ENCODE peak calls at places on chromosome 20, in five cellular contexts. L is NCI-H1930; N is anterior cingulate cortex; C is CD8-positive, alpha-beta memory T cell; H is HFFc6. S is an unnamed sample.

GRCh38 chr20:63696311-63696627 is 183 bp upstream of the TNFRSF6B start:
- DNase-seq in L (no peak), C (no peak), N (no peak), H (no peak), S (peak)

GRCh38 chr20:51811040-51811351 is 8.7 kb upstream of the SALL4 start:
- DNase-seq in H (no peak), C (no peak), N (no peak), L (no peak), S (no peak)

GRCh38 chr20:10467985-10468845 is 33.1 kb downstream of the SLX4IP start:
- DNase-seq in H (peak), C (no peak), N (no peak), L (no peak), S (no peak)

GRCh38 chr20:19453781-19454310 is 241.4 kb downstream of the SLC24A3 start:
- DNase-seq in H (no peak), C (no peak), L (no peak), N (no peak), S (no peak)

GRCh38 chr20:35820715-35821114 is 48.9 kb downstream of the PHF20 start:
- DNase-seq in H (peak), C (no peak), L (no peak), N (no peak), S (no peak)

GRCh38 chr20:50245561-50246366 is 55.1 kb downstream of the CEBPB start:
- DNase-seq in L (no peak), H (peak), N (no peak), C (no peak), S (no peak)

GRCh38 chr20:18853946-18854646 is 40.5 kb downstream of the SCP2D1 start:
- DNase-seq in L (no peak), N (no peak), C (no peak), H (no peak), S (no peak)

GRCh38 chr20:25196701-25197120 is 1.2 kb downstream of the ENTPD6 start:
- DNase-seq in N (no peak), L (no peak), C (no peak), H (no peak), S (no peak)

GRCh38 chr20:4661191-4661590 is 60.5 kb upstream of the PRND start:
- DNase-seq in H (no peak), N (no peak), C (no peak), L (no peak), S (peak)

GRCh38 chr20:3471397-3472021 is 691 bp downstream of the ATRN start:
- DNase-seq in H (no peak), N (no peak), L (no peak), C (peak), S (peak)

GRCh38 chr20:14885661-14886060 is 548.2 kb upstream of the FLRT3 start:
- DNase-seq in C (no peak), N (no peak), L (no peak), H (no peak), S (no peak)

GRCh38 chr20:48360338-48360698 is 467.5 kb downstream of the PREX1 start:
- DNase-seq in L (no peak), H (no peak), C (no peak), N (no peak), S (no peak)

GRCh38 chr20:24362080-24362479 is 107.3 kb upstream of the SYNDIG1 start:
- DNase-seq in H (no peak), C (no peak), L (no peak), N (no peak), S (no peak)

GRCh38 chr20:10337291-10337690 is 96.7 kb downstream of the MKKS start:
- DNase-seq in L (no peak), N (no peak), H (no peak), C (no peak), S (no peak)

GRCh38 chr20:39571171-39571570 is 609.0 kb downstream of the DHX35 start:
- DNase-seq in L (no peak), C (no peak), H (no peak), N (no peak), S (no peak)

GRCh38 chr20:2470051-2470431 is 548 bp downstream of the SNRPB start:
- DNase-seq in C (peak), H (peak), L (peak), N (no peak), S (no peak)